ENCODE peak calls at places on chromosomes 7 and 10, in nine cellular contexts. T is aorta, J is uterus, G is Panc1, P is HCEC 1CT, M is endothelial cell, E is PC-3, S is tibial artery, K is GM06990. N is an unnamed sample.

GRCh38 chr7:132177708-132178392 is 398.4 kb downstream of the PLXNA4 start:
- DNase-seq in K (no peak), M (no peak), S (no peak), P (no peak), E (peak; percentile 26), J (no peak), T (peak; percentile 22), G (no peak), N (no peak)

GRCh38 chr7:43572516-43573049 is 10.3 kb upstream of the STK17A start:
- DNase-seq in G (peak; percentile 77), P (peak; percentile 99), T (no peak), M (no peak), S (peak; percentile 71), J (no peak), E (peak; percentile 97), K (no peak), N (peak; percentile 98)

GRCh38 chr10:115861455-115861854 is 411.6 kb downstream of the GFRA1 start:
- DNase-seq in T (no peak), K (no peak), G (no peak), M (no peak), P (peak; percentile 37), E (no peak), S (no peak), J (no peak), N (no peak)

GRCh38 chr10:6607187-6607586 is 27.1 kb upstream of the PRKCQ start:
- DNase-seq in T (no peak), S (no peak), K (no peak), E (no peak), J (no peak), M (no peak), G (no peak), P (no peak), N (no peak)

GRCh38 chr10:15433850-15434537 is 62.9 kb upstream of the FAM171A1 start:
- DNase-seq in G (no peak), T (no peak), P (peak; percentile 39), M (peak; percentile 34), J (peak; percentile 59), K (no peak), S (no peak), E (peak; percentile 50), N (peak; percentile 36)

GRCh38 chr7:761101-761500 is 34.0 kb upstream of the PRKAR1B start:
- DNase-seq in P (no peak), S (no peak), T (peak; percentile 47), K (no peak), G (no peak), E (no peak), M (no peak), J (no peak), N (no peak)

GRCh38 chr7:131546583-131547111 is 9.8 kb downstream of the PODXL start:
- DNase-seq in T (peak; percentile 70), P (no peak), J (no peak), S (no peak), E (peak; percentile 48), M (peak; percentile 70), G (no peak), K (no peak), N (no peak)

GRCh38 chr7:105896407-105896842 is 20.0 kb upstream of the ATXN7L1 start:
- DNase-seq in P (no peak), K (no peak), G (no peak), S (no peak), M (no peak), E (peak; percentile 38), J (no peak), T (no peak), N (no peak)

GRCh38 chr7:30145521-30145920 is 10.7 kb downstream of the MTURN start:
- DNase-seq in K (no peak), T (no peak), S (no peak), P (no peak), E (no peak), M (no peak), G (no peak), J (no peak), N (no peak)